ENCODE peak calls at places on chromosomes 12 and 14, in eight cellular contexts. C, D, Z, S, I, J, W and X are unnamed samples.
A peak's percentile ranks its signal among the peaks of the same experiment; 100 is the strongest.

GRCh38 chr12:69916541-69917270 is 91.7 kb downstream of the MYRFL start:
- DNase-seq in C (no peak), J (no peak), D (no peak), I (no peak), W (peak; percentile 52), Z (peak; percentile 42), S (no peak), X (no peak)

GRCh38 chr12:27207626-27208413 is 36.3 kb upstream of the STK38L start:
- DNase-seq in S (no peak), W (no peak), D (no peak), Z (no peak), J (no peak), I (peak; percentile 75), C (no peak), X (no peak)

GRCh38 chr12:122740351-122740750 is 9.7 kb upstream of the HCAR1 start:
- DNase-seq in C (no peak), J (peak; percentile 31), W (no peak), D (no peak), S (no peak), Z (peak; percentile 11), I (no peak), X (no peak)

GRCh38 chr12:15227004-15227679 is 5.9 kb upstream of the RERG start:
- DNase-seq in D (peak; percentile 42), W (peak; percentile 67), C (peak; percentile 67), Z (peak; percentile 81), J (peak; percentile 78), I (peak; percentile 18), S (peak; percentile 68), X (peak; percentile 32)

GRCh38 chr12:71503579-71504470 is 64.2 kb downstream of the LGR5 start:
- DNase-seq in W (no peak), Z (no peak), C (peak; percentile 12), J (no peak), D (no peak), S (peak; percentile 77), I (no peak), X (peak; percentile 58)

GRCh38 chr14:36324897-36325296 is 4.5 kb upstream of the MBIP start:
- DNase-seq in C (no peak), Z (no peak), W (no peak), S (no peak), I (no peak), J (no peak), D (no peak), X (no peak)

GRCh38 chr12:68157295-68157871 is 2.2 kb downstream of the IFNG start:
- DNase-seq in Z (no peak), S (no peak), J (no peak), C (no peak), I (no peak), W (no peak), D (no peak), X (no peak)

GRCh38 chr14:93747102-93747501 is 41.2 kb downstream of the PRIMA1 start:
- DNase-seq in D (no peak), S (no peak), I (no peak), Z (no peak), J (no peak), C (no peak), W (no peak), X (no peak)

GRCh38 chr14:65356327-65356836 is 56.1 kb upstream of the FUT8 start:
- DNase-seq in J (peak; percentile 21), I (peak; percentile 87), S (no peak), D (peak; percentile 98), W (peak; percentile 54), Z (peak; percentile 95), C (peak; percentile 100), X (peak; percentile 54)

GRCh38 chr14:24535737-24536136 is 27.7 kb upstream of the CMA1 start:
- DNase-seq in S (no peak), J (no peak), I (no peak), C (no peak), D (no peak), Z (no peak), W (no peak), X (no peak)

GRCh38 chr14:93011650-93012317 is 88.8 kb downstream of the CHGA start:
- DNase-seq in I (no peak), W (no peak), D (no peak), J (no peak), Z (no peak), C (no peak), S (no peak), X (no peak)

GRCh38 chr12:32477714-32478113 is 78.4 kb downstream of the FGD4 start:
- DNase-seq in W (no peak), C (no peak), S (no peak), J (no peak), Z (no peak), I (no peak), D (no peak), X (peak; percentile 63)

GRCh38 chr12:68557011-68557715 is 53.5 kb upstream of the RAP1B start:
- DNase-seq in C (peak; percentile 46), I (no peak), Z (peak; percentile 90), J (no peak), W (no peak), S (peak; percentile 10), D (no peak), X (no peak)

GRCh38 chr12:129152291-129153075 is 299.2 kb downstream of the GLT1D1 start:
- DNase-seq in D (no peak), S (peak; percentile 20), W (no peak), I (no peak), Z (no peak), C (no peak), J (peak; percentile 41), X (no peak)

DNA sequence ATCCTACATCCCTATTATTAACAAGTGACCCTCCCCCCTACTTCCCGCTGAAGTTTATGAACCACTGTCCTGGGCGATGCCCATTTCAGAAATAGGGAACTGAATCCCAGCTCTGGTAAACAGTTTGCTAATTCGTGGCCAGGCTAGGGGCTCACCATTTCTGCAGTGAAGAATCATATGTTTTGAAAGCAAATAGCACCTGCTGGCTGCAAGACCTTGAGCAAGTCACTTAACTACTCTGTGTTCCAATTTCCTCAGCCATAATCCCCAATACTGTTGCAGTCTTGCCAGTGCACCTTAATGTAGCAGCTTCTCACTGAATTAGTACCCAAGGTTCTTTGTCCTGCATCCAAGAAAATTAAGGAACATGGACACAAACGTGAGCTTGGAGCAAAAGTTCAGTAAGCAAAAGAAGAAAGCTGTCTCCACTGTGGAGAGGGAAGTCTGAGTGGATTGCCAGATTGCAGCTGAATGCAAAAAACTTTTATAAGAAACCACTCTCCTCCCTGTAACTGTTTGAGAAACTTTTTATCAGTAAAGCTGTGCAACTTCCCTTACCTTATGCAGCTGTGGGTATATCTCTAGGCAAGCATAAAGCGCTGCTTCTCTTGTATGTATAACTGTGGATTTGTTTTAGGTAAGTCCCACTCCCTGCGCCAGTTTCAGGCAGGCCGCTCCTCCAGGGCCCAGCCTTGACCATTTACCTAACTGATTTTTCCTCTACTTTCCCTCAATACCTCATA is 824 bp downstream of the OAS1 start:
- DNase-seq in D (no peak), Z (no peak), J (no peak), I (peak; percentile 23), W (no peak), C (no peak), S (no peak), X (peak; percentile 82)
- TF ChIP-seq EZH2phosphoT487 in D (no peak), Z (no peak), J (no peak), I (no peak), W (no peak), C (no peak), S (no peak), X (no peak)

GRCh38 chr12:1131811-1132224 is 140.8 kb downstream of the ERC1 start:
- DNase-seq in D (no peak), I (peak; percentile 43), W (no peak), Z (no peak), C (no peak), J (no peak), S (no peak), X (no peak)

GRCh38 chr12:1132309-1132708 is 141.3 kb downstream of the ERC1 start:
- DNase-seq in J (no peak), Z (no peak), D (no peak), W (no peak), C (no peak), S (no peak), I (no peak), X (no peak)

GRCh38 chr12:1130164-1130563 is 139.1 kb downstream of the ERC1 start:
- DNase-seq in S (no peak), C (peak; percentile 30), W (peak; percentile 65), J (no peak), Z (no peak), D (peak; percentile 78), I (no peak), X (no peak)

GRCh38 chr12:1127021-1127420 is 136.0 kb downstream of the ERC1 start:
- DNase-seq in I (no peak), J (no peak), S (no peak), W (no peak), C (no peak), D (no peak), Z (no peak), X (no peak)

DNA sequence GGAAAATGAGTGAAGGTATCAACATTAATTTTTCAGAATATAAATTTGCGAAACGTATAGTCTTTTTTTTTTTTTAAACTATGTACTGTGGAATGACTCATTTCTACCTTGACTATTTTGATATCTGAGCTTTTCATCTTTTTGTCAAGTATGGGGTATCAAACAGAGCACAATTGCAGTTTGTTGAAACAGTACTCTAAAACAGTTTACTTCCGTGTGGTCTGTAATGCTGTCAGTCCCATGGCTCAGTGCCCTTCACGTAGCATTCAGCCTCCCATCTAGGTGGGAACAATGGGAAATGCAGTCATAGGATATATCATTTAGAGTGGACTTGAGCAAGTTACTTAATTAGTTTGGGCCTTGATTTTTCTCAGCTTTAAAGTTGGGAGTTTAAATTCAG is 139.5 kb downstream of the ERC1 start:
- DNase-seq in J (no peak), C (no peak), S (no peak), Z (no peak), W (no peak), D (peak; percentile 31), I (no peak), X (no peak)
- H3K4me2 ChIP-seq in J (no peak overlapping the region), C (no peak overlapping the region), S (no peak overlapping the region), Z (no peak overlapping the region), W (peak overlapping the region; percentile 17), D (peak overlapping the region; percentile 69), I (no peak overlapping the region), X (no peak overlapping the region)

DNA sequence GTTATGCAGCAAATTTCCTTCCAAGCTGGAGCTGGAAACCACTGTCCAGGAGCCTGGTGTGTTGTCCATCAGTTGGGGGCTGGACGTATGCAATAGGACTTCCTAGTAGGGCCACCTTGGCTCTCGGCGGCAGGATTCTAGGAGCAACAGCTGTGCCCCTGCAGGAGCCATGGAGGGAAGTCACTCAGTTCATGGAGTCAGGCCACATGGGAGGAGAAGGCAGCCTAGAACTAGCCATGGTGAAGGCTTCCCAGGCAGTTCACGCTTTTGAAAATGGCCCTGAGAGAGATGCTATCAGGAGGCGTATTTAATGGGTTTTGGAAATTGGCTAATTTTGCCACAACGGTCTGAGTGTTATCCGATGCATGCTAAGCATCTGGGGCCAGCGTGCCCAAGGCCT is 30.7 kb upstream of the SYNDIG1L start:
- DNase-seq in C (no peak), Z (no peak), S (no peak), J (no peak), D (no peak), I (no peak), W (no peak), X (no peak)
- H3K4me3 ChIP-seq in C (no peak overlapping the region), Z (no peak overlapping the region), S (no peak overlapping the region), J (no peak overlapping the region), D (no peak overlapping the region), I (no peak overlapping the region), W (no peak overlapping the region), X (no peak overlapping the region)

DNA sequence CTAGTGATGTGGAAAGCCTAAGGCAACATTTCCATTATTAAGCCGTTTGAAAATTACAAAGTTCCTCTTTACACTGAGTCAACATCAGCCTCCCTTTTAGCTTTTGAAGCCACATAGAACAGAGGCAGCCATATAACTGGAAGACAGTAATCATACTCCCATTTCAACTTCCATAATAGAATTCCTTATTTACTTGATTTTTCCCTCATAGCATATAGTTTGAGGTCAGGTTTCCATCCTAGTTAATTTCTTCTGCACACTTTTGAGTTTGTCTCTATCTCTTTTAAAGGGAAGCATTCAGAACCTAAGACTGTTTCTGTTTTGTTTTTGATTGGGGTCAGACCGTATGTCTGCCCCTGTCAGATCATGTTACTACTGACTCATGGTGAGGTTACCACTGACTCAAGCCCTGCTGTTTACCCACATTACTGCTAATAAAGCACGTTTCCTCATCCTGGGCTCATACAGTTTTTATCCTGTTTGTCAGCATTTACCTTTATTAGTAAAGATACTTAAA is 161.0 kb downstream of the SLC38A4 start:
- DNase-seq in D (peak; percentile 72), I (peak; percentile 82), J (no peak), W (peak; percentile 50), C (peak; percentile 96), S (no peak), Z (peak; percentile 93), X (no peak)
- TF ChIP-seq EZH2phosphoT487 in D (no peak), I (no peak), J (no peak), W (no peak), C (no peak), S (no peak), Z (no peak), X (no peak)